ENCODE peak calls at places on chromosomes 5 and 9, in five cellular contexts. One of them, this sample, is unnamed. For H3K4me1, the result is how much of the 10 kb centered on the place peaks cover.

GRCh38 chr9:107768224-107768623 is 278.7 kb upstream of the KLF4 start:
- DNase-seq in tibial artery: no peak
- DNase-seq in upper lobe of left lung: no peak
- DNase-seq in NT2/D1: no peak
- DNase-seq in adrenal gland: no peak
- DNase-seq in this sample: no peak

GRCh38 chr5:19866088-19866446 is 121.9 kb downstream of the CDH18 start:
- DNase-seq in tibial artery: no peak
- DNase-seq in upper lobe of left lung: no peak
- DNase-seq in NT2/D1: no peak
- DNase-seq in adrenal gland: no peak
- DNase-seq in this sample: no peak

GRCh38 chr5:37867634-37868033 is 27.8 kb upstream of the GDNF start:
- DNase-seq in tibial artery: no peak
- DNase-seq in upper lobe of left lung: no peak
- DNase-seq in NT2/D1: no peak
- DNase-seq in adrenal gland: no peak
- DNase-seq in this sample: no peak

GRCh38 chr5:163505475-163506457 is at the start of gene MAT2B:
- DNase-seq in tibial artery: peak
- DNase-seq in upper lobe of left lung: peak
- DNase-seq in NT2/D1: peak
- DNase-seq in adrenal gland: peak
- DNase-seq in this sample: peak

GRCh38 chr5:81252904-81253303 is 19.8 kb downstream of the CKMT2 start:
- DNase-seq in tibial artery: no peak
- DNase-seq in upper lobe of left lung: no peak
- DNase-seq in NT2/D1: no peak
- DNase-seq in adrenal gland: no peak
- DNase-seq in this sample: no peak

GRCh38 chr5:111582962-111583669 is 70.8 kb upstream of the STARD4 start:
- DNase-seq in tibial artery: no peak
- DNase-seq in upper lobe of left lung: no peak
- DNase-seq in NT2/D1: no peak
- DNase-seq in adrenal gland: no peak
- DNase-seq in this sample: no peak

GRCh38 chr9:132341177-132341840 is 13.5 kb downstream of the SETX start:
- DNase-seq in tibial artery: no peak
- DNase-seq in upper lobe of left lung: no peak
- DNase-seq in NT2/D1: no peak
- DNase-seq in adrenal gland: no peak
- DNase-seq in this sample: no peak

GRCh38 chr5:103561670-103562069 is 919 bp downstream of the NUDT12 start:
- DNase-seq in tibial artery: no peak
- DNase-seq in upper lobe of left lung: no peak
- DNase-seq in NT2/D1: no peak
- DNase-seq in adrenal gland: no peak
- DNase-seq in this sample: no peak

GRCh38 chr5:170554566-170555267 is 50.9 kb downstream of the KCNIP1 start:
- DNase-seq in tibial artery: peak
- DNase-seq in upper lobe of left lung: no peak
- DNase-seq in NT2/D1: no peak
- DNase-seq in adrenal gland: no peak
- DNase-seq in this sample: no peak

GRCh38 chr9:132587484-132587858 is 5.1 kb downstream of the BARHL1 start:
- DNase-seq in tibial artery: no peak
- DNase-seq in upper lobe of left lung: no peak
- DNase-seq in NT2/D1: no peak
- DNase-seq in adrenal gland: no peak
- DNase-seq in this sample: no peak

GRCh38 chr5:24999732-25000131 is 355.0 kb upstream of the CDH10 start:
- DNase-seq in tibial artery: no peak
- DNase-seq in upper lobe of left lung: no peak
- DNase-seq in NT2/D1: no peak
- DNase-seq in adrenal gland: no peak
- DNase-seq in this sample: no peak

GRCh38 chr5:151078490-151079262 is 2.2 kb downstream of the TNIP1 start:
- DNase-seq in tibial artery: no peak
- DNase-seq in upper lobe of left lung: no peak
- DNase-seq in NT2/D1: no peak
- DNase-seq in adrenal gland: no peak
- DNase-seq in this sample: no peak

GRCh38 chr9:98533132-98533531 is 175.6 kb downstream of the GABBR2 start:
- DNase-seq in tibial artery: no peak
- DNase-seq in upper lobe of left lung: no peak
- DNase-seq in NT2/D1: no peak
- DNase-seq in adrenal gland: no peak
- DNase-seq in this sample: no peak

GRCh38 chr9:16406536-16407225 is 463.8 kb downstream of the BNC2 start:
- DNase-seq in tibial artery: no peak
- DNase-seq in upper lobe of left lung: no peak
- DNase-seq in NT2/D1: no peak
- DNase-seq in adrenal gland: no peak
- DNase-seq in this sample: no peak

GRCh38 chr5:178298283-178298807 is 65.7 kb upstream of the PHYKPL start:
- DNase-seq in tibial artery: peak
- DNase-seq in upper lobe of left lung: no peak
- DNase-seq in NT2/D1: no peak
- DNase-seq in adrenal gland: peak
- DNase-seq in this sample: no peak

GRCh38 chr5:112331892-112332291 is 87.2 kb downstream of the EPB41L4A start:
- DNase-seq in tibial artery: no peak
- DNase-seq in upper lobe of left lung: no peak
- DNase-seq in NT2/D1: no peak
- DNase-seq in adrenal gland: no peak
- DNase-seq in this sample: no peak

GRCh38 chr9:134957165-134957944 is 39.6 kb upstream of the FCN1 start:
- DNase-seq in tibial artery: peak
- DNase-seq in upper lobe of left lung: peak
- DNase-seq in NT2/D1: no peak
- DNase-seq in adrenal gland: no peak
- DNase-seq in this sample: no peak

GRCh38 chr5:82661933-82662332 is 383.8 kb upstream of the RPS23 start:
- DNase-seq in tibial artery: no peak
- DNase-seq in upper lobe of left lung: no peak
- DNase-seq in NT2/D1: no peak
- DNase-seq in adrenal gland: peak
- DNase-seq in this sample: no peak

GRCh38 chr5:179239256-179240135 is 105.8 kb downstream of the ADAMTS2 start:
- DNase-seq in tibial artery: no peak
- DNase-seq in upper lobe of left lung: peak
- DNase-seq in NT2/D1: no peak
- DNase-seq in adrenal gland: no peak
- DNase-seq in this sample: peak

GRCh38 chr9:119289740-119290139 is 79.5 kb downstream of the BRINP1 start:
- DNase-seq in tibial artery: peak
- DNase-seq in upper lobe of left lung: peak
- DNase-seq in NT2/D1: no peak
- DNase-seq in adrenal gland: peak
- DNase-seq in this sample: no peak

GRCh38 chr9:419571-420156 is 205.0 kb downstream of the DOCK8 start:
- DNase-seq in tibial artery: no peak
- DNase-seq in upper lobe of left lung: no peak
- DNase-seq in NT2/D1: no peak
- DNase-seq in adrenal gland: no peak
- DNase-seq in this sample: no peak

GRCh38 chr9:91655215-91655614 is 231.6 kb upstream of the NFIL3 start:
- DNase-seq in tibial artery: no peak
- DNase-seq in upper lobe of left lung: no peak
- DNase-seq in NT2/D1: no peak
- DNase-seq in adrenal gland: no peak
- DNase-seq in this sample: no peak

GRCh38 chr9:87640385-87640795 is 85.5 kb upstream of the CTSL start:
- DNase-seq in tibial artery: no peak
- DNase-seq in upper lobe of left lung: no peak
- DNase-seq in NT2/D1: no peak
- DNase-seq in adrenal gland: no peak
- DNase-seq in this sample: no peak

GRCh38 chr9:93346240-93347112 is 105.0 kb upstream of the FAM120A start:
- DNase-seq in tibial artery: no peak
- DNase-seq in upper lobe of left lung: no peak
- DNase-seq in NT2/D1: no peak
- DNase-seq in adrenal gland: no peak
- DNase-seq in this sample: no peak

GRCh38 chr5:96080557-96080956 is 118.9 kb upstream of the ELL2 start:
- DNase-seq in tibial artery: no peak
- DNase-seq in upper lobe of left lung: no peak
- DNase-seq in NT2/D1: no peak
- DNase-seq in adrenal gland: no peak
- DNase-seq in this sample: no peak

GRCh38 chr9:101398930-101399640 is 434 bp downstream of the ZNF189 start:
- DNase-seq in tibial artery: peak
- DNase-seq in upper lobe of left lung: no peak
- DNase-seq in NT2/D1: no peak
- DNase-seq in adrenal gland: peak
- DNase-seq in this sample: no peak

GRCh38 chr5:31809037-31809910 is 170.3 kb downstream of the PDZD2 start:
- DNase-seq in tibial artery: peak
- DNase-seq in upper lobe of left lung: peak
- DNase-seq in NT2/D1: peak
- DNase-seq in adrenal gland: peak
- DNase-seq in this sample: peak

GRCh38 chr9:112582863-112583262 is 96.2 kb downstream of the KIAA1958 start:
- DNase-seq in tibial artery: no peak
- DNase-seq in upper lobe of left lung: no peak
- DNase-seq in NT2/D1: peak
- DNase-seq in adrenal gland: no peak
- DNase-seq in this sample: no peak

GRCh38 chr5:9544502-9545300 is 1.2 kb downstream of the SEMA5A start:
- DNase-seq in tibial artery: peak
- DNase-seq in upper lobe of left lung: peak
- DNase-seq in NT2/D1: peak
- DNase-seq in adrenal gland: peak
- DNase-seq in this sample: peak

GRCh38 chr9:124473310-124473709 is 23.1 kb downstream of the ADGRD2 start:
- DNase-seq in tibial artery: no peak
- DNase-seq in upper lobe of left lung: no peak
- DNase-seq in NT2/D1: no peak
- DNase-seq in adrenal gland: no peak
- DNase-seq in this sample: no peak

GRCh38 chr9:124022201-124023121 is 10.9 kb downstream of the LHX2 start:
- DNase-seq in tibial artery: no peak
- DNase-seq in upper lobe of left lung: no peak
- DNase-seq in NT2/D1: no peak
- DNase-seq in adrenal gland: no peak
- DNase-seq in this sample: no peak

GRCh38 chr5:6829150-6829784 is 116.0 kb downstream of the TENT4A start:
- DNase-seq in tibial artery: no peak
- DNase-seq in upper lobe of left lung: no peak
- DNase-seq in NT2/D1: no peak
- DNase-seq in adrenal gland: no peak
- DNase-seq in this sample: no peak

GRCh38 chr9:9523476-9523875 is 1089.3 kb downstream of the PTPRD start:
- DNase-seq in tibial artery: no peak
- DNase-seq in upper lobe of left lung: peak
- DNase-seq in NT2/D1: no peak
- DNase-seq in adrenal gland: no peak
- DNase-seq in this sample: no peak

GRCh38 chr5:157444224-157444623 is 15.8 kb upstream of the NIPAL4 start:
- DNase-seq in tibial artery: no peak
- DNase-seq in upper lobe of left lung: no peak
- DNase-seq in NT2/D1: no peak
- DNase-seq in adrenal gland: no peak
- DNase-seq in this sample: no peak

GRCh38 chr9:68619636-68620035 is 79.0 kb upstream of the TMEM252 start:
- DNase-seq in tibial artery: no peak
- DNase-seq in upper lobe of left lung: no peak
- DNase-seq in NT2/D1: no peak
- DNase-seq in adrenal gland: no peak
- DNase-seq in this sample: no peak
- H3K4me1 ChIP-seq in tibial artery: under half
- H3K4me1 ChIP-seq in upper lobe of left lung: under half
- H3K4me1 ChIP-seq in NT2/D1: under half
- H3K4me1 ChIP-seq in adrenal gland: under half
- H3K4me1 ChIP-seq in this sample: under half

DNA sequence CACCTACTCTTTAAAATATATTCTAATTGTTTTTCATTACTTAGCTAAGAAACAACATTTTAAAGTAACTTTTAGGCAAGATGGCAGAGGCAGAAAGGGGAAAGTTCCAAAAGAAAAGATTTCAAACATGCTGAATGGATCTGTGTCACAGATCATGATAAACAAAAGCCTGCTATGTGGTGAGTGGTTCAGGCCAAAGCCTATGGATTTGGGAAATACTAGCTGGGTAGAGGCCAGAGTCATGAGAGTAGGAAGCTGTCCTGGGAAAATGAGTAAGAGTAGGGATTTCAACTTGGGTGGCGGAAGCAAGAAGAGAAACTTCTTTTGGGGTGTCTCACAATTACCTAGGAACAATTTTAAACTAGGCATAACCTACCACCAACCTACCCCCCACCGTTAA is 68.7 kb upstream of the GRHPR start:
- DNase-seq in tibial artery: no peak
- DNase-seq in upper lobe of left lung: no peak
- DNase-seq in NT2/D1: no peak
- DNase-seq in adrenal gland: no peak
- DNase-seq in this sample: no peak
- H3K4me1 ChIP-seq in tibial artery: under half
- H3K4me1 ChIP-seq in upper lobe of left lung: under half
- H3K4me1 ChIP-seq in NT2/D1: under half
- H3K4me1 ChIP-seq in adrenal gland: under half
- H3K4me1 ChIP-seq in this sample: under half

GRCh38 chr5:142320427-142320732 is 4.4 kb downstream of the SPRY4 start:
- DNase-seq in tibial artery: no peak
- DNase-seq in upper lobe of left lung: no peak
- DNase-seq in NT2/D1: no peak
- DNase-seq in adrenal gland: no peak
- DNase-seq in this sample: no peak
- H3K4me1 ChIP-seq in tibial artery: half or more
- H3K4me1 ChIP-seq in upper lobe of left lung: half or more
- H3K4me1 ChIP-seq in NT2/D1: under half
- H3K4me1 ChIP-seq in adrenal gland: under half
- H3K4me1 ChIP-seq in this sample: under half

DNA sequence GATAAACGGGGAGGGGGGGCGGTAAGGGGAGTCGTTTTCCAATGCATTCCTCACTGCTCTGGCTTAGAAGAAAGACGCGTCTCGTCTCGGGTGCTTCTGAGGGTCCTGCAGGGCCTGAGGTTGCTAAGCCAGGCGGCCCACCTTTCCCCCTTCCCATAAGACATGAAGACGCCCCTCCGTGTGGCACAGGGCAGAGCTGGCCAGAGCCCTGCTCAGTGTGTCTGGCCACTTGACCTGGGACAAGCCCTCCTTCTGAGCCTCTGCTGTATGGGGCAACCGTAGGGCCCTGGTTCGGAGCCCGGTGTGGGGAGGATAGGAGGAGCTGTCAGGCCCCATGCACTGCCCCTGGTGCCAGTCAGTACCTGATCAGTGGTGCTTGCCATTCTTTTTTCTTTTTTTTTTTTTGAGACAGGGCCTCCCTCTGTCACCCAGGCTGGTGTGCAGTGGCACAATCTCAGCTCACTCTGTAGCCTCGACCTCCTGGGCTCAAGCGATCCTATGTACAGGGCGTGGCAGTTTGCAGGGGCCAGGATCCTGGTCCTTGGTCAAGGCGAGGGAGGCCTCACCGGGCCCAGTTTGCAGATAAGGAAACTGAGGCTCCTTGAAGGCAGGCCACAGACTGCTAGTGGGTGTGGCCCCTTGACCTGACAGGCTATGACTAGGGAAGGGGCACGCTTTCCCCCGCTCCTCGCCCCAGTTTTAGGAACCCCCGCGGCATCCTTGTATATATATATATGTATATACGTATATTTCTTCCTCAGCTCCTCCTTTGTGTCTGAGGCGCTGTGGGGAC is 172.3 kb upstream of the IER5L start:
- DNase-seq in tibial artery: no peak
- DNase-seq in upper lobe of left lung: no peak
- DNase-seq in NT2/D1: no peak
- DNase-seq in adrenal gland: no peak
- DNase-seq in this sample: no peak
- H3K4me1 ChIP-seq in tibial artery: under half
- H3K4me1 ChIP-seq in upper lobe of left lung: under half
- H3K4me1 ChIP-seq in NT2/D1: under half
- H3K4me1 ChIP-seq in adrenal gland: under half
- H3K4me1 ChIP-seq in this sample: under half

This sample was measured in breast epithelium.